ENCODE peak calls at places on chromosome 19, in six cellular contexts. T is K562, P is SK-N-SH, H is GM12878, N is HepG2, Q is H1. K is an unnamed sample.
A peak's percentile ranks its signal among the peaks of the same experiment; 100 is the strongest.

GRCh38 chr19:29976151-29976943 is 34.3 kb downstream of the URI1 start:
- DNase-seq in Q (no peak), N (no peak), H (no peak), P (no peak), T (no peak), K (no peak)

GRCh38 chr19:35712910-35713845 is 4.6 kb upstream of the KMT2B start:
- DNase-seq in N (no peak), T (no peak), Q (no peak), H (peak; percentile 82), P (no peak), K (no peak)

GRCh38 chr19:15563325-15563794 is 51.7 kb upstream of the CYP4F8 start:
- DNase-seq in N (peak; percentile 68), H (no peak), T (peak; percentile 27), Q (no peak), P (peak; percentile 34), K (no peak)

GRCh38 chr19:37855098-37855497 is 51.3 kb downstream of the WDR87 start:
- DNase-seq in H (no peak), Q (no peak), N (no peak), P (peak; percentile 95), T (no peak), K (no peak)

GRCh38 chr19:12450817-12451216 is 10.0 kb upstream of the ZNF443 start:
- DNase-seq in T (no peak), Q (no peak), N (no peak), H (no peak), P (no peak), K (no peak)

GRCh38 chr19:38735257-38735686 is 9.0 kb downstream of the CAPN12 start:
- DNase-seq in Q (no peak), N (no peak), P (peak; percentile 81), H (no peak), T (peak; percentile 61), K (no peak)

GRCh38 chr19:31627824-31628223 is 278.6 kb upstream of the TSHZ3 start:
- DNase-seq in P (no peak), N (no peak), Q (no peak), H (no peak), T (no peak), K (peak; percentile 1)

GRCh38 chr19:45954132-45954531 is 19.5 kb downstream of the NOVA2 start:
- DNase-seq in Q (no peak), T (no peak), H (no peak), N (no peak), P (peak; percentile 94), K (no peak)

GRCh38 chr19:33681081-33681680 is 59.4 kb downstream of the CHST8 start:
- DNase-seq in Q (no peak), T (no peak), H (no peak), P (no peak), N (no peak), K (no peak)

GRCh38 chr19:2132731-2133490 is 18.5 kb downstream of the AP3D1 start:
- DNase-seq in Q (no peak), N (no peak), T (no peak), H (no peak), P (no peak), K (no peak)

GRCh38 chr19:4075373-4075772 is 8.7 kb upstream of the ZBTB7A start:
- DNase-seq in Q (no peak), N (no peak), P (no peak), H (no peak), T (no peak), K (no peak)
- TF ChIP-seq JUND in Q (no peak), N (no peak), P (no peak), H (no peak), T (no peak), K (no peak)

GRCh38 chr19:17721821-17722220 is 2.5 kb downstream of the MAP1S start:
- DNase-seq in Q (no peak), P (no peak), H (no peak), N (no peak), T (peak; percentile 9), K (no peak)
- TF ChIP-seq JUND in Q (no peak), P (no peak), H (no peak), N (no peak), T (no peak), K (no peak)

DNA sequence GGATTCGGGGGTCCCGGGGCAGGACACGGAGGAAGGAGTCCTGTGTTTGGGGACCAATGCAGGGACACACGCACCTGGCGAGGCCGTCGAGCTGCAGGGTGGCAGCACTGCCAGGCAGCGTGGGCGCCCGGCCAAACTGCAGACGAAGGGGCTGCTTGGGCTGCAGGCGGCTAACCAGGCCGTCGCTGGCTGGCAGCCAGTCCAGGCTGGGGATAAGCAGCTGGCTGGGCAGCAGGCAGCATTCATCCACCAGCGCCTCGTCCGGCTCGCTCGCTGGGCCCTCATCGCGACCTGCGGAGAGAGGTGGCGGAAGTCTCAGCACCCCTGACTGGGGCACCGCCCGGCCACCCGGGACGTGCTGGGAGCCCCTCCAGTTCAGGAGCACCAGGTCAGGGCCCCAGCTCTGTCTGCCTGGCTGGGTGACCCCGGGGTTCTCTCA is 11.5 kb downstream of the CFD start:
- DNase-seq in H (no peak), N (no peak), P (peak; percentile 93), Q (no peak), T (no peak), K (no peak)
- TF ChIP-seq JUND in H (no peak), N (no peak), P (no peak), Q (no peak), T (no peak), K (no peak)

GRCh38 chr19:19538767-19539166 is 702 bp downstream of the CILP2 start:
- DNase-seq in T (no peak), Q (no peak), N (no peak), P (no peak), H (no peak), K (no peak)

GRCh38 chr19:19537321-19538048 is 580 bp upstream of the CILP2 start:
- DNase-seq in Q (no peak), P (no peak), T (no peak), H (no peak), N (no peak), K (no peak)

GRCh38 chr19:19535311-19536191 is 2.5 kb upstream of the CILP2 start:
- DNase-seq in H (no peak), Q (no peak), N (no peak), T (no peak), P (no peak), K (no peak)

GRCh38 chr19:19539738-19540703 is 2.0 kb downstream of the CILP2 start:
- DNase-seq in Q (peak; percentile 81), T (peak; percentile 97), H (no peak), P (peak; percentile 93), N (no peak), K (no peak)

GRCh38 chr19:19538077-19538764 is at the start of gene CILP2:
- DNase-seq in H (no peak), N (no peak), P (peak; percentile 96), T (peak; percentile 48), Q (no peak), K (no peak)
- TF ChIP-seq JUND in H (no peak), N (no peak), P (no peak), T (no peak), Q (no peak), K (no peak)

DNA sequence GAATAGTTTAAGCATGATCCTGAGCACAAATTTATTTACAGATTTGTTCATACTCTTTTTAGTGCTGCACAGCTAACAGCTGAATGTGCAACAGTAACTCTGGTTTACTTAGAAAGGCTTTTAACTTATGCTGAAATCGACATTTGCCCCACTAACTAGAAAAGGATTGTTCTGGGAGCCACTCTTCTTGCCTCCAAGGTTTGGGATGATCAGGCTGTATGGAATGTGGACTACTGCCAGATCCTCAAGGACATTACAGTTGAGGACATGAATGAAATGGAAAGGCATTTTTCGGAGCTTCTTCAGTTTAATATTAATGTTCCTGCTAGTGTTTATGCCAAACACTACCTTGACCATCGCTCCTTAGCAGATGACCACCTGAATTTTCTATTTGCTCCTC is 16.0 kb downstream of the ZNF100 start:
- DNase-seq in T (no peak), P (no peak), Q (no peak), N (peak; percentile 1), H (no peak), K (no peak)
- TF ChIP-seq JUND in T (no peak), P (no peak), Q (no peak), N (no peak), H (no peak), K (no peak)

GRCh38 chr19:28703400-28703956 is 509.5 kb downstream of the UQCRFS1 start:
- DNase-seq in T (no peak), H (no peak), P (no peak), Q (no peak), N (no peak), K (no peak)
- TF ChIP-seq JUND in T (no peak), H (no peak), P (no peak), Q (no peak), N (no peak), K (no peak)

DNA sequence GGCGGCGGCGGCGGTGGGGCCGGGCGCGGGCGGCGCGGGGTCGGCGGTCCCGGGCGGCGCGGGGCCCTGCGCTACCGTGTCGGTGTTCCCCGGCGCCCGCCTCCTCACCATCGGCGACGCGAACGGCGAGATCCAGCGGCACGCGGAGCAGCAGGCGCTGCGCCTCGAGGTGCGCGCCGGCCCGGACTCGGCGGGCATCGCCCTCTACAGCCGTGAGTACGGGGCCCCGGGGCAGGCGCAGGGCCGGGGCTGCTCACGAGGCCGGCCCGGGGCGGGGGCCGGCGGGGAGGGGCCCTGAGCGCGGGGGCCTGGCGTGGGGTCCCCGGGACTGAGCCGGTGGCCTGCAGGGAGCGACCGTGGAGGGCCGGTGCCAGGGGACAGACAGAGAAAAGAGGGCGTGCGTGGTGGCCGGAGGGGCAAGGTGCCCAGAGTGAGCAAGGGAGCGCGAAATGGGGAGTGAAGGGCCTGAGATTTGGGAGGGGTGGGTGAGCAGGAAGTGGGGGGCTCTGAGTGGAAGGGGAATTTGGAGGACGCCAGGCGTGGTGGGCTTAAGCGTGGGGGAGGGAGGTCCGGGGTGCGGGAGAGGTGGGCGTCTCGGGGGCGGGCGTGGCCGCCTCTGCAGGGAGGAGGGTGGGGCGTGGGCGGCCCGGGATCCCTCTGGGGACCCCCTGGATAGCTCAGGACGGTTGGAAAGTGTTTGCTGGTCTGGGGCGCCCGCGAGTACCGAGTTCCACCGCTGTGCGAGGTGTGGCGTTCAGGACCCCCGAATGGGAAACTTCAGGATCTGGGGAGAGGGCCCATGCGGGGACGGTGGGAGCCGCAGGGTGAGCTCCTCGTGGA is 578 bp downstream of the CARM1 start:
- DNase-seq in P (peak; percentile 74), N (no peak), H (no peak), T (peak; percentile 67), Q (no peak), K (peak; percentile 18)
- TF ChIP-seq JUND in P (no peak), N (no peak), H (no peak), T (no peak), Q (no peak), K (no peak)

GRCh38 chr19:18225355-18225701 is 910 bp downstream of the PDE4C start:
- DNase-seq in P (no peak), N (no peak), T (no peak), Q (no peak), H (no peak), K (no peak)
- TF ChIP-seq JUND in P (no peak), N (no peak), T (no peak), Q (no peak), H (no peak), K (no peak)

GRCh38 chr19:52307275-52307674 is 10.3 kb downstream of the ZNF480 start:
- DNase-seq in N (no peak), H (no peak), Q (no peak), P (no peak), T (no peak), K (no peak)
- TF ChIP-seq JUND in N (no peak), H (no peak), Q (no peak), P (no peak), T (no peak), K (no peak)